ENCODE peak calls at places on chromosomes 16 and 17, in eight cellular contexts. C is PC-3; V is ovary; S is body of pancreas; A is CD8-positive, alpha-beta memory T cell; Z is Panc1; T is Peyer's patch; B is psoas muscle. Y is an unnamed sample.
A peak's percentile ranks its signal among the peaks of the same experiment; 100 is the strongest.

GRCh38 chr16:85520853-85521736 is 92.0 kb upstream of the GSE1 start:
- DNase-seq in C (peak; percentile 86), V (no peak), S (peak; percentile 94), A (no peak), Z (no peak), T (no peak), B (no peak), Y (no peak)

GRCh38 chr17:82097187-82097918 is 683 bp downstream of the FASN start:
- DNase-seq in C (peak; percentile 31), V (peak; percentile 70), S (peak; percentile 57), A (no peak), Z (no peak), T (peak; percentile 33), B (peak; percentile 47), Y (no peak)

GRCh38 chr17:32772453-32773025 is 104.4 kb downstream of the MYO1D start:
- DNase-seq in C (no peak), V (no peak), S (no peak), A (no peak), Z (no peak), T (no peak), B (no peak), Y (no peak)

GRCh38 chr17:82876602-82877391 is 37.0 kb upstream of the ZNF750 start:
- DNase-seq in C (peak; percentile 55), V (peak; percentile 73), S (peak; percentile 92), A (no peak), Z (no peak), T (no peak), B (peak; percentile 82), Y (no peak)

GRCh38 chr17:41638194-41638593 is 13.8 kb upstream of the KRT17 start:
- DNase-seq in C (no peak), V (no peak), S (no peak), A (no peak), Z (no peak), T (no peak), B (no peak), Y (no peak)

GRCh38 chr17:6461792-6462524 is 17.7 kb downstream of the PIMREG start:
- DNase-seq in C (no peak), V (no peak), S (no peak), A (no peak), Z (no peak), T (no peak), B (no peak), Y (no peak)

GRCh38 chr17:76079577-76080206 is 710 bp downstream of the ZACN start:
- DNase-seq in C (no peak), V (no peak), S (no peak), A (no peak), Z (no peak), T (no peak), B (no peak), Y (no peak)

GRCh38 chr17:66233023-66233753 is 4.0 kb upstream of the APOH start:
- DNase-seq in C (no peak), V (no peak), S (no peak), A (no peak), Z (no peak), T (no peak), B (no peak), Y (no peak)

GRCh38 chr16:25140459-25140858 is 28.9 kb downstream of the LCMT1 start:
- DNase-seq in C (peak; percentile 5), V (no peak), S (no peak), A (no peak), Z (no peak), T (no peak), B (no peak), Y (no peak)

GRCh38 chr16:71956500-71956899 is 43.7 kb downstream of the PKD1L3 start:
- DNase-seq in C (no peak), V (no peak), S (no peak), A (no peak), Z (no peak), T (no peak), B (no peak), Y (no peak)

GRCh38 chr16:64437706-64438329 is 684.0 kb downstream of the CDH11 start:
- DNase-seq in C (no peak), V (no peak), S (no peak), A (no peak), Z (no peak), T (no peak), B (no peak), Y (no peak)

GRCh38 chr17:45575126-45575885 is 84.8 kb upstream of the PLEKHM1 start:
- DNase-seq in C (no peak), V (no peak), S (no peak), A (no peak), Z (no peak), T (no peak), B (no peak), Y (no peak)

GRCh38 chr17:61695779-61696337 is 104.8 kb upstream of the NACA2 start:
- DNase-seq in C (no peak), V (no peak), S (no peak), A (no peak), Z (no peak), T (no peak), B (no peak), Y (no peak)

GRCh38 chr16:57392694-57393093 is 11.9 kb upstream of the CCL17 start:
- DNase-seq in C (peak; percentile 26), V (no peak), S (no peak), A (no peak), Z (no peak), T (no peak), B (no peak), Y (no peak)

GRCh38 chr17:8038954-8039610 is at the start of gene ALOX15B:
- DNase-seq in C (no peak), V (no peak), S (no peak), A (peak; percentile 14), Z (no peak), T (no peak), B (no peak), Y (no peak)

GRCh38 chr17:8039611-8040168 is 831 bp downstream of the ALOX15B start:
- DNase-seq in C (no peak), V (no peak), S (no peak), A (no peak), Z (no peak), T (no peak), B (no peak), Y (no peak)

GRCh38 chr17:8044819-8045810 is 6.3 kb downstream of the ALOX15B start:
- DNase-seq in C (no peak), V (no peak), S (no peak), A (no peak), Z (no peak), T (no peak), B (no peak), Y (no peak)

GRCh38 chr17:8041249-8041928 is 2.5 kb downstream of the ALOX15B start:
- DNase-seq in C (peak; percentile 72), V (no peak), S (peak; percentile 68), A (peak; percentile 32), Z (peak; percentile 47), T (no peak), B (no peak), Y (no peak)

GRCh38 chr17:8041980-8042379 is 3.1 kb downstream of the ALOX15B start:
- DNase-seq in C (no peak), V (no peak), S (no peak), A (no peak), Z (no peak), T (no peak), B (no peak), Y (no peak)
- H3K27ac ChIP-seq in C (no peak overlapping the region), V (no peak overlapping the region), S (no peak overlapping the region), A (no peak overlapping the region), Z (no peak overlapping the region), T (no peak overlapping the region), B (no peak overlapping the region), Y (no peak overlapping the region)

GRCh38 chr16:48602357-48603014 is 7.5 kb downstream of the N4BP1 start:
- DNase-seq in C (no peak), V (no peak), S (no peak), A (no peak), Z (no peak), T (no peak), B (no peak), Y (no peak)

GRCh38 chr16:48607056-48607825 is 2.7 kb downstream of the N4BP1 start:
- DNase-seq in C (peak; percentile 85), V (no peak), S (peak; percentile 32), A (no peak), Z (no peak), T (no peak), B (no peak), Y (no peak)

GRCh38 chr16:48608452-48608851 is 1.5 kb downstream of the N4BP1 start:
- DNase-seq in C (peak; percentile 9), V (no peak), S (no peak), A (peak; percentile 48), Z (no peak), T (no peak), B (no peak), Y (no peak)

GRCh38 chr16:48603647-48604376 is 6.2 kb downstream of the N4BP1 start:
- DNase-seq in C (no peak), V (no peak), S (no peak), A (no peak), Z (no peak), T (no peak), B (no peak), Y (no peak)

DNA sequence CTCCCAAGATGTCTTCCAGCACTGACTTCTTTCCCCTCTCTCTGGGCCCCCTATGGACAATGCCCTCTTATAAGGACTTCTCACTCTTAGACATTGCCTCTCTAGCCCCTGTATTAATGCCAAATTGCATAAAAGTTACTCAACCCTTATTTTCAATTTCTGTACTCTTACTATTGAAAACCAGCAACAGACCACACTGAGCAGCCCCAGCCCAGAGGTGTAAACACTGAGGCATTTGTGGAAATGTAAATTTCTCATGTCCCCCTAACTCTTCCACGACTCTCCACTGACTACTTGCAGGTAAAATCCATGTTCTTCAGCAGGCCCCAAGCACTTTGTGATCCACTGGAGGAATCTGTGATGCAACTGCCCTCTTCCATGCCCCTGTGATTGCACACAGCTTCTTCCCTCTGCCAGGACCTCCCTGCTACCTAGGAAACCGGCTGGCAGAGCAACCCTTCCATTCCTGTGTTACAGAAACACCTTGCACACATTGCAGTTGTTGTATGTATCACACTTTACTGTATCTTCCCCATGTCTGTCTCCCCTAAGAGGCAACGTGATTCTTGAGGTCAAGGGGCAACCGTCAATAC is 4.4 kb downstream of the N4BP1 start:
- DNase-seq in C (no peak), V (no peak), S (no peak), A (no peak), Z (no peak), T (no peak), B (peak; percentile 37), Y (no peak)
- H3K4me1 ChIP-seq in C (peaks cover 25% of the 10 kb centered on the region), V (peaks cover 32% of the 10 kb centered on the region), S (peaks cover 54% of the 10 kb centered on the region), A (peaks cover 77% of the 10 kb centered on the region), Z (peaks cover 7% of the 10 kb centered on the region), T (peaks cover 59% of the 10 kb centered on the region), B (peaks cover 73% of the 10 kb centered on the region), Y (peaks cover 29% of the 10 kb centered on the region)

DNA sequence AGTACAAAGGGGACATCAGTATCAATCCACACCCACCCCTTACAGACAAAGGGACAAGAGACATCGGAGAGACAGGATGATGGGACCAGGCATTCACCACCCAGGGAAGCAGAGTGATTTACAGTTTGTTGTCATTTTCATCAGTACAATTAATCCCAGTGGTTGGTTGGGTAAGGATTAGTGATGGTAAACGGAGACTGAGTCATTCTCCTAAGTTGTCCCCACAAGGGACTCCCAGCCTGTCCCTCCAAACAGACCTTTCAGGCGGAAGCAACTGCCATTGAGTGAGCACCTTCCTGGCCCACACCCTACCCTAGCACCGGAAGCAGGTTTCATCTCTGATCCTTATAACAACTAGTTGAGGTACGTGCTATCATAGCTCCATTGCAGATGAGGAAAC is 11.2 kb downstream of the PPL start:
- DNase-seq in C (no peak), V (no peak), S (no peak), A (no peak), Z (no peak), T (no peak), B (no peak), Y (no peak)
- H3K27ac ChIP-seq in C (no peak overlapping the region), V (no peak overlapping the region), S (peak overlapping the region; percentile 73), A (no peak overlapping the region), Z (no peak overlapping the region), T (no peak overlapping the region), B (no peak overlapping the region), Y (no peak overlapping the region)

GRCh38 chr16:68367034-68367433 is 56.2 kb downstream of the PRMT7 start:
- DNase-seq in C (peak; percentile 35), V (no peak), S (peak; percentile 33), A (peak; percentile 39), Z (no peak), T (peak; percentile 52), B (no peak), Y (no peak)
- H3K4me1 ChIP-seq in C (no peaks in the 10 kb centered on the region), V (no peaks in the 10 kb centered on the region), S (no peaks in the 10 kb centered on the region), A (peaks cover 39% of the 10 kb centered on the region), Z (no peaks in the 10 kb centered on the region), T (peaks cover 5% of the 10 kb centered on the region), B (no peaks in the 10 kb centered on the region), Y (peaks cover 30% of the 10 kb centered on the region)